ENCODE peak calls at places on chromosome 4, in six cellular contexts. One of them, this sample, is unnamed.

GRCh38 chr4:24570172-24570571 is 14.2 kb downstream of the DHX15 start:
- DNase-seq in endothelial cell of umbilical vein: no peak
- DNase-seq in K562: no peak
- DNase-seq in GM12878: no peak
- DNase-seq in A549: no peak
- DNase-seq in HepG2: no peak
- DNase-seq in this sample: no peak

GRCh38 chr4:54254915-54255246 is 25.8 kb downstream of the PDGFRA start:
- DNase-seq in endothelial cell of umbilical vein: no peak
- DNase-seq in K562: no peak
- DNase-seq in GM12878: no peak
- DNase-seq in A549: no peak
- DNase-seq in HepG2: no peak
- DNase-seq in this sample: no peak

GRCh38 chr4:185307136-185307950 is 88.4 kb downstream of the LRP2BP start:
- DNase-seq in endothelial cell of umbilical vein: no peak
- DNase-seq in K562: no peak
- DNase-seq in GM12878: peak
- DNase-seq in A549: no peak
- DNase-seq in HepG2: no peak
- DNase-seq in this sample: no peak

GRCh38 chr4:107885865-107886264 is 45.5 kb upstream of the CYP2U1 start:
- DNase-seq in endothelial cell of umbilical vein: peak
- DNase-seq in K562: no peak
- DNase-seq in GM12878: no peak
- DNase-seq in A549: no peak
- DNase-seq in HepG2: no peak
- DNase-seq in this sample: no peak

GRCh38 chr4:47145630-47146029 is 114.3 kb downstream of the GABRB1 start:
- DNase-seq in endothelial cell of umbilical vein: peak
- DNase-seq in K562: no peak
- DNase-seq in GM12878: peak
- DNase-seq in A549: no peak
- DNase-seq in HepG2: peak
- DNase-seq in this sample: peak

GRCh38 chr4:151407466-151408379 is 1.3 kb upstream of the FHIP1A start:
- DNase-seq in endothelial cell of umbilical vein: no peak
- DNase-seq in K562: no peak
- DNase-seq in GM12878: peak
- DNase-seq in A549: no peak
- DNase-seq in HepG2: no peak
- DNase-seq in this sample: peak

GRCh38 chr4:1676605-1677525 is 7.2 kb downstream of the FAM53A start:
- DNase-seq in endothelial cell of umbilical vein: no peak
- DNase-seq in K562: peak
- DNase-seq in GM12878: no peak
- DNase-seq in A549: no peak
- DNase-seq in HepG2: no peak
- DNase-seq in this sample: peak

GRCh38 chr4:67030636-67031035 is 514.7 kb downstream of the CENPC start:
- DNase-seq in endothelial cell of umbilical vein: peak
- DNase-seq in K562: no peak
- DNase-seq in GM12878: no peak
- DNase-seq in A549: no peak
- DNase-seq in HepG2: no peak
- DNase-seq in this sample: no peak

GRCh38 chr4:122633211-122633610 is 12.3 kb upstream of the IL21 start:
- DNase-seq in endothelial cell of umbilical vein: no peak
- DNase-seq in K562: no peak
- DNase-seq in GM12878: no peak
- DNase-seq in A549: no peak
- DNase-seq in HepG2: no peak
- DNase-seq in this sample: no peak

GRCh38 chr4:166724369-166724768 is 509.9 kb downstream of the SPOCK3 start:
- DNase-seq in endothelial cell of umbilical vein: no peak
- DNase-seq in K562: no peak
- DNase-seq in GM12878: no peak
- DNase-seq in A549: no peak
- DNase-seq in HepG2: no peak
- DNase-seq in this sample: no peak

GRCh38 chr4:158015241-158015640 is 157.6 kb downstream of the GASK1B start:
- DNase-seq in endothelial cell of umbilical vein: peak
- DNase-seq in K562: no peak
- DNase-seq in GM12878: no peak
- DNase-seq in A549: no peak
- DNase-seq in HepG2: no peak
- DNase-seq in this sample: no peak

GRCh38 chr4:1805493-1806222 is 12.6 kb downstream of the FGFR3 start:
- DNase-seq in endothelial cell of umbilical vein: no peak
- DNase-seq in K562: no peak
- DNase-seq in GM12878: no peak
- DNase-seq in A549: no peak
- DNase-seq in HepG2: no peak
- DNase-seq in this sample: no peak

GRCh38 chr4:87985097-87985886 is 9.8 kb downstream of the SPP1 start:
- DNase-seq in endothelial cell of umbilical vein: peak
- DNase-seq in K562: no peak
- DNase-seq in GM12878: no peak
- DNase-seq in A549: peak
- DNase-seq in HepG2: peak
- DNase-seq in this sample: peak

GRCh38 chr4:138576684-138577083 is 334.5 kb upstream of the SLC7A11 start:
- DNase-seq in endothelial cell of umbilical vein: peak
- DNase-seq in K562: peak
- DNase-seq in GM12878: no peak
- DNase-seq in A549: peak
- DNase-seq in HepG2: peak
- DNase-seq in this sample: peak

GRCh38 chr4:120557372-120557771 is 365.2 kb downstream of the PRDM5 start:
- DNase-seq in endothelial cell of umbilical vein: no peak
- DNase-seq in K562: no peak
- DNase-seq in GM12878: no peak
- DNase-seq in A549: no peak
- DNase-seq in HepG2: no peak
- DNase-seq in this sample: no peak

GRCh38 chr4:176185068-176185467 is 10.3 kb downstream of the SPATA4 start:
- DNase-seq in endothelial cell of umbilical vein: no peak
- DNase-seq in K562: no peak
- DNase-seq in GM12878: no peak
- DNase-seq in A549: no peak
- DNase-seq in HepG2: no peak
- DNase-seq in this sample: no peak

DNA sequence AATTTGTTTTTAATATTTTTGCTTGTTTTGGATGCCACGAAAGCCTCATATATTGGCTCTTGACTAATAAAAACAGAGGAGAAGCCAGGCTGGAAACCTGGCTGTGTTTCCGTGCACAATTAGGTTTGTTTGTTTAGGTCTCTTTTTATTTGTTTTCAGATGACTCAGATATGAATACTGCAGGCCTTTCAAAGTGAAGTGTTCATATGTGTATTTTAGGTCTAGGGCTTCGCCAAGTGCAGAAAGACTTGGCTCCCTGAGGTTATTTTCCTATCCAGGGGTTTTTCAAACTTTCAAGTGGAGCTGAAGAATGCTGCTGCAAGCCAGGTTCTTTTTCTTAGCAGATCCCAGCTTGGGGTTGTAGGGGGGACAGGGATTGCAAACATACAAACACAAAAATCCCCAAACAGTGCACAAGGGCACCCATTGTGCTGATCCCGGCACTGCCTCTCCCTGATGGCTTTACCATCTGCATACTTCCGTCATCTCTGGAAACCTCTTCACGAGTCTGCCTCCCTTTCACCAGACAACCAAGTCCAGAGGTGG is 108.4 kb downstream of the SMIM20 start:
- DNase-seq in endothelial cell of umbilical vein: peak
- DNase-seq in K562: no peak
- DNase-seq in GM12878: no peak
- DNase-seq in A549: peak
- DNase-seq in HepG2: peak
- DNase-seq in this sample: no peak
- H3K4me3 ChIP-seq in endothelial cell of umbilical vein: peak
- H3K4me3 ChIP-seq in K562: no peak
- H3K4me3 ChIP-seq in GM12878: no peak
- H3K4me3 ChIP-seq in A549: peak
- H3K4me3 ChIP-seq in HepG2: no peak
- H3K4me3 ChIP-seq in this sample: no peak

DNA sequence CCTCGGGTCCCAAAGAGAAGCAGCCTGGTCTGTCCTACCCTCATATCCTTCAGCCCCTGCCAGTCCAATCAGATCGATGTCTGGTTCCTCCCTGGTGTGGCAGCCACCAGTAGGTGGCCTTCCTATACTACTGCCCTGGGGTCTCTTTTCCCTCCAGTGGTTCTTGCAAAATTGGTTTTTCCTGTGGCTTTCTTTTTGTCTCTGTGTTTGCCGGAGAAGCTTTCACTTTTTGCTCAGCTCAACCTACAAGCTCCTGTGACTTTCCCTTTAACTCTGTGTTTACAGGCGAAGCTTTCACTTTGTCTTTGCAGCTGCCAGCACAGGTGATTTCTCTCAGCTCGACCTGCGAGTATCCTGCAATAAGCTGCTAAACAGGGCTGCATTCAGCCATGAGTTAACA is 46.8 kb downstream of the UGT2A3 start:
- DNase-seq in endothelial cell of umbilical vein: no peak
- DNase-seq in K562: peak
- DNase-seq in GM12878: peak
- DNase-seq in A549: no peak
- DNase-seq in HepG2: peak
- DNase-seq in this sample: peak
- TF ChIP-seq MYC in endothelial cell of umbilical vein: no peak
- TF ChIP-seq MYC in K562: no peak
- TF ChIP-seq MYC in GM12878: no peak
- TF ChIP-seq MYC in A549: no peak
- TF ChIP-seq MYC in HepG2: no peak
- TF ChIP-seq MYC in this sample: no peak

GRCh38 chr4:152779513-152780266 is at the start of the genes ARFIP1 and TIGD4:
- DNase-seq in endothelial cell of umbilical vein: peak
- DNase-seq in K562: peak
- DNase-seq in GM12878: peak
- DNase-seq in A549: peak
- DNase-seq in HepG2: peak
- DNase-seq in this sample: peak

GRCh38 chr4:152778656-152779512 is 646 bp downstream of the TIGD4 start:
- DNase-seq in endothelial cell of umbilical vein: peak
- DNase-seq in K562: peak
- DNase-seq in GM12878: no peak
- DNase-seq in A549: peak
- DNase-seq in HepG2: peak
- DNase-seq in this sample: peak

GRCh38 chr4:152780267-152780811 is 585 bp downstream of the ARFIP1 start:
- DNase-seq in endothelial cell of umbilical vein: no peak
- DNase-seq in K562: peak
- DNase-seq in GM12878: no peak
- DNase-seq in A549: no peak
- DNase-seq in HepG2: peak
- DNase-seq in this sample: no peak

GRCh38 chr4:152785639-152786517 is 6.1 kb downstream of the ARFIP1 start:
- DNase-seq in endothelial cell of umbilical vein: no peak
- DNase-seq in K562: no peak
- DNase-seq in GM12878: no peak
- DNase-seq in A549: no peak
- DNase-seq in HepG2: no peak
- DNase-seq in this sample: no peak

DNA sequence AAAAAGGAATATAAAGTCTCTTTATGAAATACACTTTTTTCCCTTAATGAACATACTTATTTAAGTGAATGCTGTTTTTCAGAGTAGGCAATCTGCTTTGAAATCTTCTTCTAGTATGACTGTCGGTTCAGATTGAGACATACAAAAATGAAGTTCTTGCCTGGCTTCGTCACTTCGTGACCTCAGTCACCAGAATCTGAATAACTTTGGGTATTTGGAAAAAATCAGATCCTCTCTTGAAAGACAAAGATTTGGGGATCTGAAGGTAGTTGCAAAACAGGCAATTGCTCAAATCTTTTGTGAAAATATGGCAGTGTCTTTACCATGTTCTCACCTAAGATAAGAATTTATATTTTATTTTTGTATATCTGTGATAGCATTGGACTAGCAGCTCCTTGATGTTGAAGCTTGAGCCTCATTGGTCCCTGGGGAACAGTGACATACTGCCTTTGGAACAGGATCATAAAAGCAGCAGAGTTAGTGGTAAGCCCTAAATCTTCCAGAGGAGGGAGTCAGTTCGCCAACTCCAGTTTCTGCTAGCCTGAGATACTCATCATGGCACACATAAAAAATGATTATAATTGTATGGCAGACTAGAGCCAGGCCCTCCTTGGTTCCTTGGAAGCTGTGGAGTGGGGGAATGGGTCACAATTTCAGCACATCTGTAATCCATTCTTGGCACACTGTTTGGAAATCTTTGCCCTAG is 4.9 kb downstream of the ARFIP1 start:
- DNase-seq in endothelial cell of umbilical vein: no peak
- DNase-seq in K562: peak
- DNase-seq in GM12878: no peak
- DNase-seq in A549: peak
- DNase-seq in HepG2: peak
- DNase-seq in this sample: peak
- TF ChIP-seq CTCF in endothelial cell of umbilical vein: no peak
- TF ChIP-seq CTCF in K562: no peak
- TF ChIP-seq CTCF in GM12878: peak
- TF ChIP-seq CTCF in A549: no peak
- TF ChIP-seq CTCF in HepG2: no peak
- TF ChIP-seq CTCF in this sample: no peak

GRCh38 chr4:40194602-40195161 is 2.1 kb upstream of the RHOH start:
- DNase-seq in endothelial cell of umbilical vein: peak
- DNase-seq in K562: no peak
- DNase-seq in GM12878: no peak
- DNase-seq in A549: no peak
- DNase-seq in HepG2: peak
- DNase-seq in this sample: peak
- H3K4me3 ChIP-seq in endothelial cell of umbilical vein: no peak
- H3K4me3 ChIP-seq in K562: no peak
- H3K4me3 ChIP-seq in GM12878: peak
- H3K4me3 ChIP-seq in A549: no peak
- H3K4me3 ChIP-seq in HepG2: no peak
- H3K4me3 ChIP-seq in this sample: no peak

GRCh38 chr4:6881908-6882307 is 27.7 kb upstream of the TBC1D14 start:
- DNase-seq in endothelial cell of umbilical vein: no peak
- DNase-seq in K562: no peak
- DNase-seq in GM12878: no peak
- DNase-seq in A549: no peak
- DNase-seq in HepG2: no peak
- DNase-seq in this sample: no peak
- TF ChIP-seq MYC in endothelial cell of umbilical vein: no peak
- TF ChIP-seq MYC in K562: no peak
- TF ChIP-seq MYC in GM12878: no peak
- TF ChIP-seq MYC in A549: no peak
- TF ChIP-seq MYC in HepG2: no peak
- TF ChIP-seq MYC in this sample: no peak